ENCODE peak calls at places on chromosomes 1 and 21, in four cellular contexts. E, V, A and O are unnamed samples.

GRCh38 chr1:173867141-173867752 is 542 bp downstream of the GAS5 start:
- DNase-seq in E (no peak), V (peak), A (no peak), O (no peak)

GRCh38 chr1:31672988-31673387 is 28.3 kb upstream of the PEF1 start:
- DNase-seq in E (no peak), V (no peak), A (no peak), O (no peak)

GRCh38 chr1:204637985-204638356 is 47.6 kb downstream of the LRRN2 start:
- DNase-seq in E (no peak), V (no peak), A (no peak), O (peak)

GRCh38 chr1:54606096-54606989 is 17.0 kb downstream of the FAM151A start:
- DNase-seq in E (no peak), V (peak), A (no peak), O (no peak)

GRCh38 chr1:24898152-24898908 is 31.7 kb downstream of the RUNX3 start:
- DNase-seq in E (peak), V (peak), A (peak), O (peak)

GRCh38 chr1:179818743-179819173 is 58.8 kb downstream of the TOR1AIP2 start:
- DNase-seq in E (no peak), V (no peak), A (no peak), O (peak)

GRCh38 chr1:226588484-226588883 is 39.9 kb downstream of the STUM start:
- DNase-seq in E (no peak), V (no peak), A (no peak), O (no peak)

GRCh38 chr1:23178931-23179330 is 10.3 kb upstream of the LUZP1 start:
- DNase-seq in E (no peak), V (no peak), A (no peak), O (no peak)

GRCh38 chr1:65360654-65361053 is 51.3 kb downstream of the DNAJC6 start:
- DNase-seq in E (no peak), V (no peak), A (no peak), O (no peak)

GRCh38 chr1:79744746-79745145 is 738.2 kb upstream of the ADGRL4 start:
- DNase-seq in E (no peak), V (no peak), A (no peak), O (no peak)

GRCh38 chr21:45326834-45327457 is 39.3 kb upstream of the POFUT2 start:
- DNase-seq in E (no peak), V (no peak), A (no peak), O (no peak)